ENCODE peak calls at places on chromosomes 11 and 22, in eight cellular contexts. Z, N, U, M, T, D, R and E are unnamed samples.
A peak's percentile ranks its signal among the peaks of the same experiment; 100 is the strongest.

GRCh38 chr11:116240661-116241060 is 532.1 kb downstream of the BUD13 start:
- DNase-seq in D (no peak), T (no peak), R (no peak), M (no peak), N (no peak), Z (no peak), U (no peak), E (no peak)

GRCh38 chr11:125123947-125124633 is 12.7 kb upstream of the TMEM218 start:
- DNase-seq in U (peak; percentile 41), N (no peak), R (peak; percentile 84), T (peak; percentile 42), Z (peak; percentile 30), D (peak; percentile 73), M (no peak), E (peak; percentile 50)

GRCh38 chr22:19972652-19973550 is 31.3 kb upstream of the TXNRD2 start:
- DNase-seq in M (no peak), N (no peak), T (no peak), U (no peak), R (no peak), Z (no peak), D (peak; percentile 62), E (no peak)

GRCh38 chr11:45105233-45105992 is 41.0 kb upstream of the PRDM11 start:
- DNase-seq in T (peak; percentile 85), R (peak; percentile 69), D (peak; percentile 64), N (peak; percentile 92), U (peak; percentile 66), Z (peak; percentile 62), M (peak; percentile 87), E (peak; percentile 68)

GRCh38 chr11:73734996-73735395 is 25.9 kb downstream of the RAB6A start:
- DNase-seq in T (no peak), R (no peak), M (no peak), Z (no peak), U (no peak), N (no peak), D (no peak), E (no peak)

GRCh38 chr11:73236879-73237278 is 18.8 kb downstream of the P2RY2 start:
- DNase-seq in M (no peak), U (peak; percentile 18), R (peak; percentile 63), D (peak; percentile 71), T (peak; percentile 63), N (no peak), Z (peak; percentile 50), E (peak; percentile 62)

GRCh38 chr22:41799486-41800347 is 762 bp upstream of the CCDC134 start:
- DNase-seq in Z (peak; percentile 27), U (peak; percentile 38), D (peak; percentile 44), R (no peak), T (peak; percentile 46), M (peak; percentile 81), N (no peak), E (peak; percentile 29)

GRCh38 chr22:29071261-29072045 is 1.4 kb upstream of the KREMEN1 start:
- DNase-seq in U (peak; percentile 61), D (peak; percentile 23), T (no peak), R (peak; percentile 31), Z (no peak), M (peak; percentile 86), N (no peak), E (peak; percentile 75)

GRCh38 chr11:84947970-84948600 is 679.1 kb downstream of the DLG2 start:
- DNase-seq in D (no peak), N (no peak), R (no peak), Z (no peak), T (no peak), M (no peak), U (no peak), E (no peak)

GRCh38 chr11:63745304-63746170 is 23.0 kb downstream of the ZFTA start:
- DNase-seq in N (no peak), T (no peak), M (no peak), R (no peak), D (peak; percentile 50), Z (no peak), U (no peak), E (no peak)

GRCh38 chr22:44459041-44459440 is 39.0 kb downstream of the RTL6 start:
- DNase-seq in U (no peak), D (no peak), M (no peak), T (no peak), Z (no peak), R (no peak), N (no peak), E (no peak)

GRCh38 chr11:126140932-126141291 is 70.5 kb downstream of the RPUSD4 start:
- DNase-seq in R (no peak), M (no peak), T (peak; percentile 66), U (peak; percentile 83), N (no peak), D (no peak), Z (peak; percentile 81), E (peak; percentile 57)

GRCh38 chr11:111539426-111540113 is 950 bp upstream of the LAYN start:
- DNase-seq in U (no peak), T (no peak), M (no peak), R (no peak), N (no peak), Z (no peak), D (no peak), E (no peak)

GRCh38 chr11:3627291-3627690 is 14.5 kb downstream of the ART5 start:
- DNase-seq in R (peak; percentile 36), M (no peak), U (no peak), T (no peak), Z (no peak), D (no peak), N (no peak), E (no peak)

GRCh38 chr11:70731670-70732492 is 333.6 kb downstream of the CTTN start:
- DNase-seq in U (no peak), Z (no peak), M (no peak), N (no peak), R (no peak), T (no peak), D (no peak), E (no peak)

GRCh38 chr11:111422494-111423249 is 43.6 kb upstream of the POU2AF1 start:
- DNase-seq in R (peak; percentile 55), T (peak; percentile 64), U (peak; percentile 67), M (no peak), N (no peak), D (peak; percentile 59), Z (peak; percentile 52), E (peak; percentile 77)

GRCh38 chr22:36294293-36294620 is 41.3 kb downstream of the APOL1 start:
- DNase-seq in N (no peak), U (no peak), R (no peak), T (no peak), M (no peak), D (no peak), Z (no peak), E (no peak)

GRCh38 chr22:38966379-38966700 is 8.9 kb downstream of the APOBEC3A start:
- DNase-seq in R (no peak), Z (no peak), T (no peak), N (no peak), M (no peak), D (peak; percentile 15), U (no peak), E (no peak)

GRCh38 chr11:45385423-45385822 is 99.3 kb upstream of the SYT13 start:
- DNase-seq in T (no peak), M (no peak), Z (no peak), U (no peak), N (no peak), D (no peak), R (no peak), E (no peak)

GRCh38 chr22:22877523-22878210 is 9.9 kb upstream of the IGLL5 start:
- DNase-seq in D (peak; percentile 98), T (peak; percentile 67), R (peak; percentile 61), N (no peak), Z (peak; percentile 36), M (no peak), U (no peak), E (peak; percentile 76)

GRCh38 chr11:126284829-126285228 is 1.9 kb downstream of the TIRAP start:
- DNase-seq in Z (peak; percentile 54), T (no peak), U (peak; percentile 82), M (no peak), N (no peak), R (peak; percentile 48), D (peak; percentile 90), E (peak; percentile 83)

GRCh38 chr11:89545701-89546100 is 54.5 kb upstream of the NOX4 start:
- DNase-seq in R (no peak), U (no peak), N (no peak), Z (no peak), T (no peak), D (no peak), M (no peak), E (no peak)

GRCh38 chr11:107565219-107565937 is at the start of gene ALKBH8:
- DNase-seq in R (peak; percentile 58), N (peak; percentile 94), T (peak; percentile 73), U (peak; percentile 69), D (peak; percentile 83), M (peak; percentile 93), Z (peak; percentile 74), E (peak; percentile 81)

GRCh38 chr11:93330446-93330984 is at the start of gene DEUP1:
- DNase-seq in N (no peak), D (peak; percentile 85), T (peak; percentile 80), Z (no peak), R (no peak), M (no peak), U (peak; percentile 40), E (peak; percentile 53)

GRCh38 chr11:61764606-61765260 is 12.3 kb downstream of the MYRF start:
- DNase-seq in R (no peak), M (no peak), D (peak; percentile 59), T (peak; percentile 88), Z (no peak), U (peak; percentile 78), N (no peak), E (no peak)
- TF ChIP-seq CTCF in R (no peak), M (no peak), D (no peak), T (no peak), Z (no peak), U (no peak), N (no peak), E (no peak)

GRCh38 chr11:78372114-78372768 is 45.4 kb downstream of the GAB2 start:
- DNase-seq in M (no peak), R (no peak), U (no peak), N (no peak), D (no peak), Z (no peak), T (no peak), E (no peak)
- H3K27ac ChIP-seq in M (no peak overlapping the region), R (no peak overlapping the region), U (no peak overlapping the region), N (no peak overlapping the region), D (no peak overlapping the region), Z (no peak overlapping the region), T (no peak overlapping the region), E (no peak overlapping the region)

DNA sequence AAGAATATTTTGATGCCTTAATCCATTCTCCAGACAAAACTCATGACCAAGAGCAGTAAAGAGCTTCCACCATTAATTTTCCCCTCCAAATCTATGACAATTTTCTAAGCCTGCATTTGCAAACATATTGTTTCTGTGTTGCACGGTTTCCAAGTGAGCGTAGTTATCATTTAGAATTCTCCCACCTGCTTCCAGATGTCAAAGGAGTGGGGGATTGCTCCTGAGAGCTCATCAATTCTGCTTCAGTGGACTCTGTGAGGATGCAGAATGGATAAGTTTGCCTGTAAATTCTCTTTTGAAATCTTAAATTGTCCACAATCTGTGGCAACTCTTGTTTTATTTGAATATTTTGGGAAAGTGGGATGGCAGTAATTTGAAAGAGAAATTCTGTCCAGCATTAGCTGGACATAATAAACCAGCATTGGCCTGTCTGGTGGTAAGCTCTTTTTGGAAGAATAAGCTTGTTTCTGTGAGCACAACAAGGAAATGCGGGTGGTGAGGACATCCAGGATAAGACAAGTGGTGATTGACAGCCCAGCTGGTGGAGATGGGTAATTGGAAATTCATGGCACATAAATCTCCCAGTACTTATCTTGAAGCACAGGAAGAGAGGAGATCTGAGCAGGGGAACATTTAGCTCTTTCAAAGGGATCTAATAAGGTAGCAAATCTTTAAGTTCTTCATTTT is 73.1 kb downstream of the FAT3 start:
- DNase-seq in T (no peak), U (no peak), D (no peak), M (no peak), N (peak; percentile 34), R (no peak), Z (no peak), E (no peak)
- TF ChIP-seq EP300 in T (no peak), U (no peak), D (no peak), M (no peak), N (no peak), R (no peak), Z (no peak), E (no peak)

GRCh38 chr11:6900327-6900999 is 8.2 kb upstream of the OR2D2 start:
- DNase-seq in N (no peak), T (no peak), R (no peak), Z (no peak), D (no peak), U (no peak), M (no peak), E (no peak)
- TF ChIP-seq CTCF in N (no peak), T (no peak), R (no peak), Z (no peak), D (no peak), U (no peak), M (no peak), E (no peak)